ENCODE peak calls at places on chromosomes 5 and 9, in six cellular contexts. A is IMR-90, W is mesendoderm, J is neuronal stem cell, D is H1, C is trophoblast cell. R is an unnamed sample.
A peak's percentile ranks its signal among the peaks of the same experiment; 100 is the strongest.

GRCh38 chr5:50751064-50751657 is 84.7 kb downstream of the PARP8 start:
- DNase-seq in A (peak; percentile 55), W (peak; percentile 74), J (peak; percentile 20), D (no peak), C (peak; percentile 75), R (no peak)

GRCh38 chr5:150234606-150235547 is 45.0 kb downstream of the SLC6A7 start:
- DNase-seq in A (no peak), W (no peak), J (no peak), D (no peak), C (peak; percentile 11), R (no peak)

GRCh38 chr5:117732264-117732663 is 1157.6 kb upstream of the SEMA6A start:
- DNase-seq in A (no peak), W (no peak), J (no peak), D (no peak), C (no peak), R (no peak)

GRCh38 chr9:91813261-91813795 is 136.7 kb downstream of the ROR2 start:
- DNase-seq in A (peak; percentile 22), W (no peak), J (no peak), D (no peak), C (no peak), R (no peak)

GRCh38 chr5:19886123-19886921 is 101.7 kb downstream of the CDH18 start:
- DNase-seq in A (peak; percentile 86), W (peak; percentile 23), J (no peak), D (no peak), C (no peak), R (no peak)

GRCh38 chr9:17793713-17794622 is 215.1 kb downstream of the SH3GL2 start:
- DNase-seq in A (no peak), W (peak; percentile 38), J (no peak), D (no peak), C (peak; percentile 40), R (peak; percentile 36)

GRCh38 chr9:16718952-16719351 is 151.5 kb downstream of the BNC2 start:
- DNase-seq in A (peak; percentile 39), W (no peak), J (no peak), D (no peak), C (no peak), R (no peak)

GRCh38 chr9:97958812-97959511 is 21.0 kb upstream of the HEMGN start:
- DNase-seq in A (peak; percentile 93), W (no peak), J (no peak), D (no peak), C (no peak), R (no peak)

GRCh38 chr9:133707065-133707760 is 30.9 kb downstream of the SARDH start:
- DNase-seq in A (peak; percentile 75), W (no peak), J (no peak), D (no peak), C (no peak), R (no peak)

GRCh38 chr5:40080191-40080590 is 599.5 kb upstream of the PTGER4 start:
- DNase-seq in A (no peak), W (no peak), J (no peak), D (no peak), C (no peak), R (no peak)

GRCh38 chr9:119003882-119004617 is 365.2 kb downstream of the BRINP1 start:
- DNase-seq in A (no peak), W (no peak), J (no peak), D (no peak), C (no peak), R (no peak)

GRCh38 chr9:119004618-119004990 is 364.6 kb downstream of the BRINP1 start:
- DNase-seq in A (peak; percentile 6), W (no peak), J (no peak), D (no peak), C (peak; percentile 14), R (no peak)

GRCh38 chr9:119009253-119009652 is 360.0 kb downstream of the BRINP1 start:
- DNase-seq in A (no peak), W (no peak), J (no peak), D (no peak), C (no peak), R (no peak)

GRCh38 chr9:119003218-119003617 is 366.0 kb downstream of the BRINP1 start:
- DNase-seq in A (peak; percentile 29), W (no peak), J (no peak), D (no peak), C (no peak), R (no peak)

DNA sequence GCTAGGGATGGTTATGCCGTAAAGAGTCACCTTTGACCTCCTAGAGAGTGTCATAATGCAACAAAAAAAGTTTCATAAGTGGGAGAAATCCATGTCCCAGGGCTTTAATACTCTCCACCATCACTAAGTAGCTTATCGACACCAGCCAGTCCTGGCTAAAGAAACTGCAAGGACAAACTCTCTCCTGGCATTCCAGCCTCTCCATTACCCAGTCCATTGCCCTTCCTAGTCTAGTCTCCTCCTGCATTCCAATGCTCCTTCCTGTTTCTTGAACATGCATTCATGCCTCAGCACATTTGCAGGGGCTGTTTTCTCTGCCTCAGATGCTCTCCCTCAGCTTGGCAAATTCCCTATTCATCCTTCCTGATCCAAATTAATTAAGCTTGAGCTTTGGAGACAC is 364.1 kb downstream of the BRINP1 start:
- DNase-seq in A (no peak), W (peak; percentile 74), J (peak; percentile 24), D (no peak), C (no peak), R (peak; percentile 29)
- H2BK5ac ChIP-seq in A (no peak overlapping the region), W (no peak overlapping the region), J (no peak overlapping the region), D (no peak overlapping the region), C (no peak overlapping the region), R (no peak overlapping the region)

GRCh38 chr5:107670927-107671741 is at the start of gene EFNA5:
- DNase-seq in A (peak; percentile 46), W (peak; percentile 81), J (no peak), D (peak; percentile 76), C (peak; percentile 60), R (peak; percentile 66)
- H2BK5ac ChIP-seq in A (no peak within 1 kb of the TSS), W (peak within 1 kb of the TSS; percentile 59), J (peak within 1 kb of the TSS; percentile 100), D (peak within 1 kb of the TSS; percentile 24), C (peak within 1 kb of the TSS; percentile 11), R (no peak within 1 kb of the TSS)

GRCh38 chr5:97142521-97143254 is at the start of gene LIX1:
- DNase-seq in A (peak; percentile 36), W (peak; percentile 95), J (peak; percentile 93), D (peak; percentile 62), C (peak; percentile 39), R (peak; percentile 68)
- H2BK5ac ChIP-seq in A (no peak within 1 kb of the TSS), W (peak within 1 kb of the TSS; percentile 44), J (no peak within 1 kb of the TSS), D (no peak within 1 kb of the TSS), C (peak within 1 kb of the TSS; percentile 49), R (no peak within 1 kb of the TSS)

DNA sequence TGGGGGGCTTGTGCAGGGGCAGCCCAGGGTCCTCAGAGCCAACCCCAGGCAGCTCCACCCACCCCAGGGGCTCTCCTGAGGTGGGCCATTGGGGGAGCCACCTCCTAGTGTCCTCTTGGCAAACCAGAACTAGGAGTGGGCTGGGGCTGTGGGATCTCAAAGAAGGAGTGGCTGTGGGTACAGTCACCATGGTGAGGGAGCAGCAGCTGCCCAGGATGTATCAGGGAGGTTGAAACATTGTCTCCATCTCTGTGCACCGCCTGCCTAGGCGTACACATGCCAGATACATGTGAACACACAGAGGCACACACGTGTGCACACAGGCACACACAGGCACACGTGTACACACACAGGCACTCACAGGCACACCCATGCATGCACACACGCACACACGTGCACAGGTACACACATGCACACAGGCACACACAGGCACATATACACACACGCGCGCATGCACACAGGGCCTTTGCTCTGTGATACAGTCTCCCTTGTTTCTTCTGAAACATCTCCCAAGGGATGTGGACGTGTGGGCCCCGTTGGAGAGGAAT is 10.7 kb downstream of the LCN12 start:
- DNase-seq in A (no peak), W (no peak), J (no peak), D (no peak), C (no peak), R (no peak)
- H2BK5ac ChIP-seq in A (no peak overlapping the region), W (no peak overlapping the region), J (no peak overlapping the region), D (no peak overlapping the region), C (no peak overlapping the region), R (no peak overlapping the region)

GRCh38 chr5:127812570-127812969 is 109.4 kb downstream of the CCDC192 start:
- DNase-seq in A (no peak), W (no peak), J (no peak), D (no peak), C (peak; percentile 8), R (no peak)

GRCh38 chr5:127810707-127811106 is 107.5 kb downstream of the CCDC192 start:
- DNase-seq in A (no peak), W (no peak), J (no peak), D (no peak), C (no peak), R (no peak)

GRCh38 chr5:127810014-127810413 is 106.8 kb downstream of the CCDC192 start:
- DNase-seq in A (no peak), W (no peak), J (no peak), D (no peak), C (no peak), R (no peak)

GRCh38 chr5:127814225-127814973 is 111.2 kb downstream of the CCDC192 start:
- DNase-seq in A (no peak), W (no peak), J (no peak), D (no peak), C (no peak), R (no peak)

DNA sequence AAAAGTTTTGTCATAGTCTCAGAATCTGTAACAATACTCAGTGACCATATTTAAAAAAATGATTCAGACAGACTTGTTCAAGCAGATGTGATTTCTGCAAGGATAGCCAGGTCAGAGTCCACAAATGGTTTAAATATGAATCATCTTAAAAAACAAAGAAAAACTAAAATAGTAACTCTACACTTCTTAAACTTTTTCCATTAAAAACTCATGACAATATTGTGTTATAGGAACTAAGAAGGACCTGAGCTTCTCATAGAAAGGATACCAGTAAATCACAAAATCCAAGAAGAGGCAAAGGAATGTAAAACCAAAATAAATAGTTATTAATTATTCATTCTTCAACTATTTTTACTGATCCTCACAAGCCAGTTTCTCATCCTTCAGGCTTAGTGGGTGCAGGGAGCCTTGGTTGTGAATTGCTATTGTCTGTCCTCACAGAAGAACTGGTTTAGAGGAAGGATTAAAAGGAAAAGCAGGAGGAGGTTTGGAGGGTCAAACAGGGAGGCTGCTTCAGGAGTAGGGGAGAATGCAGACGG is 110.5 kb downstream of the CCDC192 start:
- DNase-seq in A (peak; percentile 91), W (no peak), J (no peak), D (no peak), C (peak; percentile 26), R (no peak)
- H2BK5ac ChIP-seq in A (peak overlapping the region; percentile 87), W (no peak overlapping the region), J (no peak overlapping the region), D (no peak overlapping the region), C (no peak overlapping the region), R (no peak overlapping the region)

DNA sequence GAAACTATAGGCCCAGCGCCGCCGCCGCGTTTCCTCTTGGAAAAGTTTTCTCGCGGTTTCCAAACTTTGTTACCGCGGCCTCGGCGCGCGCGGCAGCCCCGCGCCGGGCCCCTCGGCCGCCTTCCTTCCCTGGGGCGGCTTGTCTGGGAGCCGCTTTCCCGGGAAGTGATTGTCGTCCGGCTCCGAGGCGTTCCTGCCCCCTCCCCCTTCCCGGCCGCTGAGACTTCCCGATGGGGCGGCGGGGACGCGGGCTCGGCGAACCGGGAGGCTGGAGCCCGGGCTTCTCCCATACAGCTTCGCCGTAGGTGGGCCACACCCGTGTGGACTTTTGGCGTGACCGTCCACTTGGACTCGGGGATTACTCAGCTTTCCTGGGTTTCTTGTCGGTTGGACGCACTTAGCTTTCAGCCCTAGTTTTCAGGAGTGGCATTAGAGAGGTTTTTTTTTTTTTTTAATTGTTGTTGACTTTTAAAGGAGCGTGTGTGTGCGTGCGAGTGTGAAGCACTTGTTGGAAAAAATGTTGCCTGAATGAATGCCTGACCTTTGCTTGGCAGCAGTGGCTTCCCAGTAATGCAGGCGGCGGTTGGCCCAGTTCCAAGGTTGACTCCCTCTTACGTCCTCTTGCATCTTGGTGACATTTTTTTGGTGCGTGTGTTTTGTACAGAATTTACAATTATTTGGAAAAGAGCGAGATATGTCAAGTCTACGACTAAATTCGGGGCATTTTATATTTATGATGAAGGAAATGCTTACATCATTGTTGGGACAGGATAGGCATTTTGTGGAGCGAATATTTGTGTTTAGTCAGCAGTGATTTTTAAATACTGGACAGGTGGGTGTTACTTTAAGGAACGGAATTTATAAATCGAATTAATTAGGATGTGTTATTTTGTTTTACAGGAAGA is 821 bp downstream of the CTNNA1 start:
- DNase-seq in A (peak; percentile 84), W (peak; percentile 76), J (peak; percentile 42), D (peak; percentile 68), C (peak; percentile 93), R (peak; percentile 43)
- H2BK5ac ChIP-seq in A (peak overlapping the region; percentile 91), W (peak overlapping the region; percentile 55), J (peak overlapping the region; percentile 87), D (peak overlapping the region; percentile 60), C (peak overlapping the region; percentile 100), R (no peak overlapping the region)

R was measured in H9.